ENCODE peak calls at places on chromosomes 1 and 21, in four cellular contexts. C is colonic mucosa; Z is upper lobe of right lung; T is stimulated activated CD8-positive, alpha-beta memory T cell treated with anti-CD3 and anti-CD28 coated beads, Interleukin-4, amount 100 ng/mL, for 1 hour. P is an unnamed sample.

GRCh38 chr1:162696286-162696862 is 64.1 kb downstream of the DDR2 start:
- DNase-seq in C (peak), Z (no peak), T (no peak), P (peak)

GRCh38 chr1:175132456-175132855 is 60.1 kb downstream of the KIAA0040 start:
- DNase-seq in C (no peak), Z (no peak), T (no peak), P (no peak)

GRCh38 chr1:243482237-243483022 is 226.6 kb downstream of the SDCCAG8 start:
- DNase-seq in T (no peak), Z (no peak), C (no peak), P (peak)

GRCh38 chr1:190453550-190453949 is 24.1 kb downstream of the BRINP3 start:
- DNase-seq in Z (no peak), C (no peak), T (no peak), P (no peak)

GRCh38 chr1:88698140-88698539 is 14.1 kb downstream of the PKN2 start:
- DNase-seq in C (no peak), T (no peak), Z (no peak), P (no peak)

GRCh38 chr21:45990049-45990711 is 8.6 kb downstream of the COL6A1 start:
- DNase-seq in C (peak), Z (peak), T (no peak), P (no peak)

GRCh38 chr1:197519741-197520334 is 251.8 kb downstream of the CRB1 start:
- DNase-seq in Z (no peak), C (no peak), T (no peak), P (no peak)

GRCh38 chr1:65292861-65293593 is 16.3 kb upstream of the DNAJC6 start:
- DNase-seq in C (no peak), T (no peak), Z (no peak), P (no peak)

GRCh38 chr21:28959367-28960099 is 33.1 kb downstream of the LTN1 start:
- DNase-seq in Z (no peak), T (no peak), C (no peak), P (no peak)

GRCh38 chr1:12551584-12551983 is 66.4 kb downstream of the DHRS3 start:
- DNase-seq in C (no peak), Z (no peak), T (no peak), P (no peak)

GRCh38 chr1:55120538-55120937 is 81.2 kb downstream of the PCSK9 start:
- DNase-seq in Z (no peak), T (no peak), C (no peak), P (no peak)

GRCh38 chr1:21013510-21013909 is 163.2 kb downstream of the EIF4G3 start:
- DNase-seq in Z (no peak), T (no peak), C (no peak), P (no peak)

GRCh38 chr1:241447056-241447649 is 72.4 kb downstream of the FH start:
- DNase-seq in C (no peak), Z (no peak), T (no peak), P (no peak)

GRCh38 chr1:222048030-222048632 is 306.2 kb upstream of the DUSP10 start:
- DNase-seq in Z (no peak), C (no peak), T (no peak), P (no peak)

GRCh38 chr1:171014878-171015277 is 75.8 kb upstream of the FMO3 start:
- DNase-seq in T (no peak), C (no peak), Z (no peak), P (no peak)

GRCh38 chr1:71147637-71148360 is 67.0 kb upstream of the ZRANB2 start:
- DNase-seq in Z (no peak), T (no peak), C (no peak), P (no peak)

GRCh38 chr1:150516050-150516591 is 569 bp downstream of the FALEC start:
- DNase-seq in T (no peak), Z (no peak), C (no peak), P (peak)

GRCh38 chr1:200405273-200405672 is 4.6 kb downstream of the ZNF281 start:
- DNase-seq in Z (no peak), C (no peak), T (no peak), P (no peak)

GRCh38 chr1:41728403-41729202 is 190.1 kb downstream of the HIVEP3 start:
- DNase-seq in C (peak), Z (peak), T (peak), P (no peak)

GRCh38 chr1:14435368-14436023 is 163.0 kb upstream of the KAZN start:
- DNase-seq in Z (no peak), C (no peak), T (no peak), P (no peak)

GRCh38 chr1:212482006-212482351 is 49.3 kb downstream of the NENF start:
- DNase-seq in C (no peak), Z (peak), T (no peak), P (no peak)

GRCh38 chr1:211133841-211134669 is at the start of gene KCNH1:
- DNase-seq in T (peak), C (peak), Z (peak), P (peak)

GRCh38 chr1:43446881-43447835 is 6.6 kb downstream of the HYI start:
- DNase-seq in T (no peak), Z (no peak), C (no peak), P (no peak)

GRCh38 chr21:38918629-38919346 is 113.1 kb downstream of the ETS2 start:
- DNase-seq in Z (no peak), T (no peak), C (no peak), P (no peak)

GRCh38 chr1:1975535-1975934 is 28.1 kb downstream of the CFAP74 start:
- DNase-seq in C (no peak), T (no peak), Z (no peak), P (no peak)

GRCh38 chr1:227777646-227778045 is 37.8 kb upstream of the PRSS38 start:
- DNase-seq in C (no peak), Z (peak), T (no peak), P (no peak)

GRCh38 chr1:23101891-23102688 is 66.6 kb downstream of the LUZP1 start:
- DNase-seq in Z (no peak), T (no peak), C (peak), P (no peak)

GRCh38 chr21:25501996-25502665 is 105.2 kb downstream of the MRPL39 start:
- DNase-seq in C (no peak), T (no peak), Z (no peak), P (no peak)

GRCh38 chr1:89719502-89720306 is 86.8 kb downstream of the LRRC8C start:
- DNase-seq in C (no peak), Z (no peak), T (no peak), P (no peak)

P was measured in Calu3.